ENCODE peak calls at places on chromosomes 4 and X, in nine cellular contexts. I is adrenal gland, Q is coronary artery, U is A549, P is lower lobe of right lung, W is upper lobe of right lung, F is fibroblast of lung, O is pancreas, N is AG04450. X is an unnamed sample.

GRCh38 chr4:14700544-14700943 is 301.7 kb upstream of the CPEB2 start:
- DNase-seq in I (no peak), Q (no peak), U (no peak), P (no peak), W (no peak), F (no peak), O (peak; percentile 73), N (no peak), X (no peak)

GRCh38 chr4:124890522-124890921 is 178.0 kb upstream of the ANKRD50 start:
- DNase-seq in I (no peak), Q (no peak), U (no peak), P (no peak), W (no peak), F (peak; percentile 26), O (no peak), N (no peak), X (no peak)

GRCh38 chrX:150692837-150693781 is at the start of gene MTMR1:
- DNase-seq in I (no peak), Q (no peak), U (peak; percentile 33), P (peak; percentile 48), W (peak; percentile 74), F (no peak), O (peak; percentile 26), N (no peak), X (no peak)

GRCh38 chr4:147735413-147736301 is 3.8 kb downstream of the ARHGAP10 start:
- DNase-seq in I (no peak), Q (no peak), U (no peak), P (no peak), W (no peak), F (peak; percentile 40), O (no peak), N (no peak), X (peak; percentile 33)

GRCh38 chrX:68599256-68600152 is 48.0 kb upstream of the STARD8 start:
- DNase-seq in I (no peak), Q (no peak), U (peak; percentile 3), P (no peak), W (no peak), F (no peak), O (no peak), N (no peak), X (peak; percentile 1)

GRCh38 chr4:123452585-123452984 is 56.0 kb downstream of the SPRY1 start:
- DNase-seq in I (peak; percentile 87), Q (no peak), U (no peak), P (peak; percentile 70), W (no peak), F (peak; percentile 87), O (peak; percentile 58), N (peak; percentile 86), X (peak; percentile 82)

GRCh38 chr4:21768349-21769310 is 179.9 kb downstream of the KCNIP4 start:
- DNase-seq in I (peak; percentile 35), Q (no peak), U (no peak), P (no peak), W (no peak), F (peak; percentile 50), O (no peak), N (no peak), X (no peak)

GRCh38 chrX:18886344-18887161 is 97.4 kb downstream of the PHKA2 start:
- DNase-seq in I (peak; percentile 86), Q (peak; percentile 89), U (peak; percentile 52), P (peak; percentile 84), W (peak; percentile 84), F (peak; percentile 42), O (peak; percentile 72), N (no peak), X (peak; percentile 60)

GRCh38 chr4:184755278-184755677 is 21.4 kb upstream of the CENPU start:
- DNase-seq in I (no peak), Q (no peak), U (no peak), P (no peak), W (no peak), F (peak; percentile 67), O (no peak), N (no peak), X (peak; percentile 58)

GRCh38 chrX:31603411-31604120 is 531.7 kb upstream of the FTHL17 start:
- DNase-seq in I (no peak), Q (no peak), U (no peak), P (no peak), W (no peak), F (peak; percentile 59), O (no peak), N (peak; percentile 4), X (no peak)

GRCh38 chrX:155744534-155744933 is 131.8 kb upstream of the TMLHE start:
- DNase-seq in I (no peak), Q (no peak), U (no peak), P (no peak), W (no peak), F (no peak), O (no peak), N (no peak), X (no peak)

GRCh38 chr4:23674694-23675093 is 215.2 kb downstream of the PPARGC1A start:
- DNase-seq in I (no peak), Q (no peak), U (no peak), P (no peak), W (no peak), F (no peak), O (no peak), N (no peak), X (no peak)

DNA sequence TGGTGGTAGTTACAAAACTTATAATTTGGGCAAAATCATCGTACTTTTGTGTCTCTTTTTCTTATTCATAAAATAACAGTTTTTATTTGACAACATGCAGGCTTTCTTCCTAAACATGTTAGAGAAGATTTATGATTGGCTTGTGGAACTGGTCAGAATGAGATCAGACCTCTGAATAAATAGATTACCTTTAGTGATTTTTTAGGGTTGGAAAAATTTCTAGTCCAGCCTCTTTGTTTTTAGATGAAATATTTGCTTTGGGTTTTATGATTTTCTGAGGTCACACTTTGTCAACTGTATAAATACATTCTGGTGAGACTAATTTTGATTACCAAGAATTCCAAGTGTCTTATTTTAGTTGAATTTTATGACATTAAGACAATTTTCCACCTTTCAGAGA is 29.2 kb downstream of the MOB1B start:
- DNase-seq in I (no peak), Q (no peak), U (no peak), P (no peak), W (no peak), F (no peak), O (no peak), N (no peak), X (no peak)
- H3K4me3 ChIP-seq in I (no peak overlapping the region), Q (no peak overlapping the region), U (no peak overlapping the region), P (no peak overlapping the region), W (no peak overlapping the region), F (no peak overlapping the region), O (no peak overlapping the region), N (no peak overlapping the region), X (no peak overlapping the region)

GRCh38 chr4:46441116-46441859 is 51.4 kb upstream of the GABRA2 start:
- DNase-seq in I (no peak), Q (no peak), U (no peak), P (no peak), W (no peak), F (peak; percentile 4), O (no peak), N (peak; percentile 55), X (no peak)

GRCh38 chr4:46450556-46450955 is 60.6 kb upstream of the GABRA2 start:
- DNase-seq in I (no peak), Q (no peak), U (no peak), P (no peak), W (no peak), F (no peak), O (no peak), N (no peak), X (no peak)

GRCh38 chr4:46442963-46443362 is 53.0 kb upstream of the GABRA2 start:
- DNase-seq in I (no peak), Q (no peak), U (no peak), P (no peak), W (no peak), F (no peak), O (no peak), N (no peak), X (no peak)

GRCh38 chr4:46444318-46444717 is 54.4 kb upstream of the GABRA2 start:
- DNase-seq in I (no peak), Q (no peak), U (no peak), P (no peak), W (no peak), F (no peak), O (no peak), N (no peak), X (no peak)

DNA sequence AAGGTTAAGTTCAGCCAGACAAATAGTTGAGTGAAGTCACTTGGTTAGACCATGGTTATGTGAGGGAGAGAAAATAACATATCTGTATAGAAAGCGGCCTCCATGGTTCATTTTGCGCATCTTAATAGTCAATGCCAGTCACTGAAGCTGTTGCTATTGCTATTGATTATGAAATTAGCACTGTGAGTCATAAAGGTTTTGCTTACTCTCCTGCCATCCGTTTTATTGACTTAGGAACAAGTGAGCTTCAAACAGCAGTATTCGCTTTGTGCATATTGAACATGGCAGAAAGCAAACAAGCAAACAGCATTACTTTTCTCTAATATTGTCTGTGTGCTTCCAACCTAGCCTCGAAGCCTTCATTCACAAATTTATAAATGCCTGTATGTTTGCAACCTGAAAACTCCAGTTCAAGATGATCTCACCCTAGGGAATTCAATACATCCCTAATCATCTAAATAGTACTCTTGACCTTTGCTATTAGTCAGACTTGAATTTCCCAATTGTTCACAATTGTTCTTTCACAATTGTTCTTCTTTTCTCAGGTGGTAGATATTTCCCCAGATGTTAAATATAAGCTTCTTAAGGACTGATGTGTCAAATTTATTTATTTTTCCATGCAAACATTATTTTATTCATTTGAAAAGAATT is 55.9 kb upstream of the GABRA2 start:
- DNase-seq in I (no peak), Q (no peak), U (no peak), P (no peak), W (no peak), F (no peak), O (no peak), N (no peak), X (no peak)
- H3K27ac ChIP-seq in I (no peak overlapping the region), Q (no peak overlapping the region), U (no peak overlapping the region), P (no peak overlapping the region), W (no peak overlapping the region), F (no peak overlapping the region), O (no peak overlapping the region), N (no peak overlapping the region), X (no peak overlapping the region)

DNA sequence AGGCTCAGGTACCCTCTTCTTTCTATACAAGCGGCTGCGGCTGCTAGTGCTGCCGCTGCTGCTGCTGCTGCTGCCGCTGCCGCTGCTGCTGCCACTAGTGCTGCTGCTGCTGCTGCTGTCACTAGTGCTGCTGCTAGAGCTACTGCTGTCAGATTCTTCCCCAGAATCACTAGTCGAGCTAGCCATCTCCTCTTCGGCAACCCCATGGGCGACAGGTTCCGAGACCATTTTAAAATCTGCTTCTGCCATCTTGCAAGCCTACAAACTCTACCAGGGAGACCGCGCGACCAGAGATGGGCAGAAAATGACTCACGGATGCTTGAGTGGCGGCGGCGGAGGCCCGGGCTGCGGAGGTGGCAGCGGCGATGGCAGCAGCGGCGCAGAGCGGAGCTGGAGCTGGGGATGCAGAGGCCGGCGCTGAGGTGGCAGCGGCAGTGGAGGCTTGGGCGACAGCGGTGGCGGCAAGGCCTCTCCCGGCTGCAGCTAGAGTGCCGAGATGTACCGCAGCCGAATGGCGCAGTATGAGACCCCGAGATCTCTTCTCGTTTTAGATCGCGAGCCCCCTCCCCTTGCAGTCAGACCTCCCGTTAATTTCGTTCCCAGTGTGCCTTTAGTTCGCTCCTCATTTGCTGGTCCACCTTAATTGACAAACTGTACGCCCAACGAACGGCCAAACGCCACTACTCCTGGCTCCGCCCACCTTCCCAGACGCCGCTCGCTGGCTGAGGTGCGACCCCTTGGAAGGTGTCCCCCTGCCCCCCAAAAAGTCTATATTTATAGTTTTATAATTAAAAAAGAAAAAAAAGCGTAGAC is at the start of gene NAP1L3:
- DNase-seq in I (peak; percentile 74), Q (peak; percentile 78), U (peak; percentile 23), P (peak; percentile 50), W (peak; percentile 63), F (peak; percentile 88), O (peak; percentile 70), N (peak; percentile 1), X (peak; percentile 42)
- H3K4me3 ChIP-seq in I (peak within 1 kb of the TSS; percentile 46), Q (peak within 1 kb of the TSS; percentile 71), U (peak within 1 kb of the TSS; percentile 61), P (peak within 1 kb of the TSS; percentile 61), W (peak within 1 kb of the TSS; percentile 53), F (peak within 1 kb of the TSS; percentile 38), O (peak within 1 kb of the TSS; percentile 27), N (peak within 1 kb of the TSS; percentile 53), X (peak within 1 kb of the TSS; percentile 38)

GRCh38 chr4:186723207-186724047 is at the start of gene FAT1:
- DNase-seq in I (peak; percentile 48), Q (peak; percentile 80), U (peak; percentile 35), P (peak; percentile 60), W (peak; percentile 87), F (peak; percentile 86), O (peak; percentile 59), N (no peak), X (no peak)
- H3K27ac ChIP-seq in I (no peak within 1 kb of the TSS), Q (peak within 1 kb of the TSS; percentile 91), U (peak within 1 kb of the TSS; percentile 100), P (peak within 1 kb of the TSS; percentile 81), W (peak within 1 kb of the TSS; percentile 71), F (peak within 1 kb of the TSS; percentile 96), O (peak within 1 kb of the TSS; percentile 77), N (peak within 1 kb of the TSS; percentile 98), X (peak within 1 kb of the TSS; percentile 95)

X was measured in SJSA1.